ENCODE peak calls at places on chromosomes 2 and 18, in five cellular contexts. C is HCT116, Q is breast epithelium, O is heart left ventricle, U is GM23248. V is an unnamed sample.
A peak's percentile ranks its signal among the peaks of the same experiment; 100 is the strongest.

GRCh38 chr18:61334951-61335736 is 1.9 kb downstream of the CDH20 start:
- DNase-seq in C (no peak), Q (no peak), O (no peak), U (peak; percentile 27), V (no peak)

GRCh38 chr2:164000171-164000570 is 264.4 kb upstream of the FIGN start:
- DNase-seq in C (no peak), Q (no peak), O (no peak), U (peak; percentile 9), V (no peak)

GRCh38 chr18:27899893-27900292 is 277.0 kb downstream of the CDH2 start:
- DNase-seq in C (no peak), Q (no peak), O (no peak), U (no peak), V (no peak)

GRCh38 chr2:224449212-224450147 is 47.6 kb upstream of the FAM124B start:
- DNase-seq in C (peak; percentile 47), Q (no peak), O (no peak), U (peak; percentile 51), V (no peak)

GRCh38 chr2:11298592-11298991 is 45.8 kb downstream of the ROCK2 start:
- DNase-seq in C (no peak), Q (no peak), O (no peak), U (no peak), V (no peak)

GRCh38 chr2:223215136-223215535 is 163.1 kb downstream of the KCNE4 start:
- DNase-seq in C (no peak), Q (no peak), O (no peak), U (no peak), V (no peak)

GRCh38 chr2:69616755-69617154 is 26.8 kb downstream of the AAK1 start:
- DNase-seq in C (peak; percentile 36), Q (no peak), O (no peak), U (peak; percentile 9), V (no peak)

GRCh38 chr2:39780825-39781600 is 2.0 kb upstream of the THUMPD2 start:
- DNase-seq in C (no peak), Q (no peak), O (no peak), U (peak; percentile 35), V (no peak)

GRCh38 chr18:5444847-5445246 is 99.0 kb downstream of the EPB41L3 start:
- DNase-seq in C (no peak), Q (no peak), O (no peak), U (no peak), V (no peak)

GRCh38 chr2:118489712-118490255 is 357.7 kb downstream of the EN1 start:
- DNase-seq in C (no peak), Q (no peak), O (no peak), U (no peak), V (no peak)

GRCh38 chr2:180495606-180496005 is 484.8 kb upstream of the UBE2E3 start:
- DNase-seq in C (no peak), Q (no peak), O (no peak), U (peak; percentile 38), V (no peak)

GRCh38 chr18:79772865-79773696 is 24.7 kb upstream of the KCNG2 start:
- DNase-seq in C (no peak), Q (peak; percentile 37), O (no peak), U (no peak), V (peak; percentile 33)

GRCh38 chr2:169711751-169712509 is 17.7 kb downstream of the PHOSPHO2 start:
- DNase-seq in C (no peak), Q (no peak), O (no peak), U (no peak), V (no peak)

GRCh38 chr18:34802938-34803337 is 92.8 kb downstream of the DTNA start:
- DNase-seq in C (no peak), Q (no peak), O (no peak), U (peak; percentile 66), V (no peak)

GRCh38 chr2:39094717-39095363 is 26.0 kb downstream of the SOS1 start:
- DNase-seq in C (no peak), Q (no peak), O (no peak), U (peak; percentile 54), V (no peak)

DNA sequence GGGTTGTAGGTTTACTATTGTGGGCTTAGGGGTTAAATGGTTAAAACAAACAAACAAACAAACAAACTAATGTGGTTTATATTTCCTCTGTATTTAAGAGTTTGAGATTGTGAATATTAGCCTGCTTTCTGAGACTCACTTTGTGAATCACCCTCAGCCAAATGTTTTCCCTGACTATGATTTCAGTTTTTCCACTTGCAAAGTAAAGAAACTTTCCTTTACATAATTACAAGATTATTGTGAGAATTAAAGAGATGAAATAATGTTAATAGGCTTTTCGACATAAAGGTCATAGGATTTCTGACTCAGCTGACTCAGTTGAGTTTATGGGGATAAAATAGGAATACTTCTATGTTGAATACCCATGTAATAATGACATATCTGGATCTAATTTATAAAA is 2.9 kb downstream of the GULP1 start:
- DNase-seq in C (no peak), Q (no peak), O (no peak), U (peak; percentile 49), V (no peak)
- H3K4me3 ChIP-seq in C (peak overlapping the region; percentile 90), Q (no peak overlapping the region), O (no peak overlapping the region), U (no peak overlapping the region), V (no peak overlapping the region)

GRCh38 chr18:48153641-48154481 is 223.4 kb upstream of the SMAD2 start:
- DNase-seq in C (no peak), Q (no peak), O (no peak), U (peak; percentile 72), V (no peak)

GRCh38 chr18:48158721-48159120 is 228.3 kb upstream of the SMAD2 start:
- DNase-seq in C (no peak), Q (no peak), O (no peak), U (no peak), V (no peak)

GRCh38 chr18:48152549-48152948 is 222.1 kb upstream of the SMAD2 start:
- DNase-seq in C (no peak), Q (no peak), O (no peak), U (peak; percentile 54), V (no peak)

GRCh38 chr18:48157956-48158355 is 227.5 kb upstream of the SMAD2 start:
- DNase-seq in C (no peak), Q (no peak), O (no peak), U (no peak), V (no peak)

DNA sequence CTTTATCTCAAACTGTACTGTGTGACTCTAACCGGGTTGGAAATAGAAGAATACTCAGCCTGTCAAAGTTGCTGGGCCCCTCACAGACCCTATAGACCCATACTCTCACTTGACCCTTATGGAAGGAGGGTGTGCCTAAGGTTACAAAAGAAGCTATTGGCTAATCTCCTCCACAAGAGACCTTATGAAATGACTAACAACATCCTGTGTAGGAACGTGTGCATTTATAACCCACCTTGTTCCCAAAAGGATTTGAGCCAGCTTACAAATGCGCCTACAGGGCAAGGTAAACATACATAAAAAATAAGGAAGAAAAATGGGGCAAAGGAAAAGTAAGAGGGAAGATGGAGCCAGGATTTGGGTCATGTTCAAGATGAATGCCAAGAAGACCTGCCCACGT is 225.4 kb upstream of the SMAD2 start:
- DNase-seq in C (no peak), Q (no peak), O (no peak), U (no peak), V (no peak)
- H3K4me1 ChIP-seq in C (peaks cover 14% of the 10 kb centered on the region), Q (peaks cover 3% of the 10 kb centered on the region), O (no peaks in the 10 kb centered on the region), U (peaks cover 16% of the 10 kb centered on the region), V (peaks cover 49% of the 10 kb centered on the region)

GRCh38 chr18:62812242-62812641 is 96.9 kb downstream of the PHLPP1 start:
- DNase-seq in C (no peak), Q (no peak), O (no peak), U (no peak), V (no peak)
- H3K4me3 ChIP-seq in C (no peak overlapping the region), Q (no peak overlapping the region), O (no peak overlapping the region), U (no peak overlapping the region), V (no peak overlapping the region)

DNA sequence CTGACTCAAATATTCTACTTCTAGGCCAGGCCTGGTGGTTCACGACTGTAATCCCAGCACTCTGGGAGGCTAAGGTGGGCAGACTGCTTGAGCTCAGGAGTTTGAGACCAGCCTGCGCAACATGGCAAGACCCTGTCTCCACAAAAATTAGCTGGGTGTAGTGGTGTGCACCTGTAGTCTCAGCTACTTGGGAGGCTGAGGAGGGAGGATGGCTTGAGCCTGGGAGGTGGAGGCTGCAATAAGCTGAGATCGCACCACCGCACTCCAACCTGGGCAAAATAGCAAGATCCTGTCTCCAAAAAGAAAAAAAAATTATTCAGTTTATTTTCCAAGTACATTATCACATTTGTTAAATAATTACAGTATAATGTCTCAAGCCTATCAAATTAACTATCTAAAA is 7.3 kb downstream of the PPP3R1 start:
- DNase-seq in C (no peak), Q (no peak), O (no peak), U (no peak), V (no peak)
- H3K4me1 ChIP-seq in C (peaks cover 2% of the 10 kb centered on the region), Q (no peaks in the 10 kb centered on the region), O (peaks cover 17% of the 10 kb centered on the region), U (peaks cover 57% of the 10 kb centered on the region), V (peaks cover 38% of the 10 kb centered on the region)

GRCh38 chr2:66445076-66445724 is 10.3 kb downstream of the MEIS1 start:
- DNase-seq in C (no peak), Q (no peak), O (peak; percentile 25), U (peak; percentile 64), V (no peak)
- H3K4me3 ChIP-seq in C (no peak overlapping the region), Q (peak overlapping the region; percentile 43), O (peak overlapping the region; percentile 29), U (peak overlapping the region; percentile 71), V (peak overlapping the region; percentile 42)

DNA sequence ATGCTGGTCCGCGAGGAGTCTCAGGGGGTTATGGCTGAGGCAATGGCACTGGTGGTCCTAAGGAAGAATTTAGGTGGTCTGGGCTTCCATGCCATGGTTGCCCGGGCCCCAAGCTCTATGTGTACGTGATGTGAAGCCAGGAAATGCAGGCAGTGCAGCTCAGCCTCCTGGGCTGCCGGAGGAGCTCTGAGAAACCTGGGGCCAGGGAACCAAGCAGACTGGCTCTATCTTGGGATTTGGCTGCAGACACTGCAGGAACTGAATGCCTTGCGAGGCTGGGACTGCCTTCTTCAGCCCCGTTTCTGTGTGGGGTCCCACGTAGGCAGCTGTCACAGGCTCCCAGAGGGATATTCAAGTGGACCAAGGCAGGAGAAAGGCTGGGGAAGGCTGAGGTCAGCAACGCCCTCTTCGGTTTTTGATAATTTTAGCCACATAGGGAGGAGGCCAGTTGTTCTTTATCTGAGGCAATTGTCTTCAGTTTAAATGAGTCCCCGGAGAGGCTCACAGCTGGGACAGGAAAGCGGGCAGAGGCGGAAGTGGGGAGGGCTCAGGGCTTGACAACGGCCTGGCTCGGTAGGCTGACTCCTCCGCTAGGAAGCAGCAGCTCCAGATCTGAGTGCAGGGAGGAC is 77.7 kb downstream of the RHOB start:
- DNase-seq in C (no peak), Q (no peak), O (peak; percentile 71), U (no peak), V (no peak)
- H3K4me1 ChIP-seq in C (no peaks in the 10 kb centered on the region), Q (peaks cover 7% of the 10 kb centered on the region), O (peaks cover 30% of the 10 kb centered on the region), U (peaks cover 9% of the 10 kb centered on the region), V (peaks cover 19% of the 10 kb centered on the region)

DNA sequence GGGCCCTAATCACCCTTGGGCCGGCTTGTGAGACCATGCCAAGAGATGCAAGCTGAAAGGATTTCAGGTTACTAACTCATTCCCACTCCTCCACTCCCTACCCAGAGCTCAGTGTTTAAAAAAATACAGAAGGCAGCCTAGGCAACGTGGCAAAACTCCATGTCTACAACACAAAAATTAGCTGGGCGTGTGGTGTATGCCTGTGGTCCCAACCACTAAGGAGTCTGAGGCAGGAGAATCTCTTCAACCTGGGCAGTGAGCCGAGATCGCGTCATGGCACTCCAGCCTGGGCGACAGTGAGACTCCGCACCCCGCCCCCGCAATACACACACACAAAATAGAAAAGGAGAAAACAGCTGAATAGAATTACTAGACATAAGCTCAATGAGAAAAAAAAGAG is 10.3 kb downstream of the IWS1 start:
- DNase-seq in C (no peak), Q (no peak), O (peak; percentile 87), U (peak; percentile 99), V (no peak)
- H3K4me3 ChIP-seq in C (no peak overlapping the region), Q (no peak overlapping the region), O (no peak overlapping the region), U (peak overlapping the region; percentile 44), V (no peak overlapping the region)

GRCh38 chr18:75047240-75047639 is 161.7 kb downstream of the PTGR3 start:
- DNase-seq in C (no peak), Q (no peak), O (no peak), U (no peak), V (no peak)
- H3K4me1 ChIP-seq in C (peaks cover 4% of the 10 kb centered on the region), Q (no peaks in the 10 kb centered on the region), O (peaks cover 8% of the 10 kb centered on the region), U (no peaks in the 10 kb centered on the region), V (no peaks in the 10 kb centered on the region)